ENCODE peak calls at places on chromosomes 7 and 10, in ten cellular contexts. J is 8988T, D is lower leg skin, U is NCI-H69, S is iris pigment epithelial cell, O is glutamatergic neuron, W is IMR-90, R is SHP77, E is mesothelial cell of epicardium, I is anterior cingulate cortex. C is an unnamed sample.
A peak's percentile ranks its signal among the peaks of the same experiment; 100 is the strongest.

GRCh38 chr10:85319150-85319549 is 990.8 kb downstream of the CCSER2 start:
- DNase-seq in J (no peak), D (no peak), U (peak; percentile 88), S (no peak), O (no peak), W (no peak), R (no peak), E (no peak), I (no peak), C (no peak)

GRCh38 chr10:44981172-44982113 is 2.8 kb upstream of the DEPP1 start:
- DNase-seq in J (peak; percentile 63), D (no peak), U (no peak), S (peak; percentile 93), O (no peak), W (peak; percentile 92), R (no peak), E (no peak), I (no peak), C (peak; percentile 36)

GRCh38 chr10:122567056-122567660 is 6.6 kb downstream of the DMBT1 start:
- DNase-seq in J (peak; percentile 32), D (no peak), U (peak; percentile 19), S (no peak), O (peak; percentile 35), W (no peak), R (no peak), E (no peak), I (no peak), C (no peak)

GRCh38 chr7:23267357-23267756 is 20.8 kb downstream of the GPNMB start:
- DNase-seq in J (no peak), D (no peak), U (no peak), S (no peak), O (no peak), W (no peak), R (no peak), E (no peak), I (no peak), C (no peak)

GRCh38 chr10:20598590-20598989 is 298.5 kb downstream of the NEBL start:
- DNase-seq in J (peak; percentile 35), D (peak; percentile 71), U (peak; percentile 43), S (peak; percentile 89), O (peak; percentile 41), W (peak; percentile 51), R (peak; percentile 69), E (no peak), I (no peak), C (peak; percentile 70)

GRCh38 chr7:154584352-154585252 is 418.3 kb downstream of the PAXIP1 start:
- DNase-seq in J (no peak), D (no peak), U (no peak), S (peak; percentile 2), O (no peak), W (no peak), R (no peak), E (no peak), I (no peak), C (no peak)

GRCh38 chr7:73308665-73309214 is at the start of gene NSUN5:
- DNase-seq in J (peak; percentile 77), D (peak; percentile 85), U (peak; percentile 94), S (peak; percentile 65), O (peak; percentile 91), W (peak; percentile 48), R (peak; percentile 85), E (peak; percentile 36), I (peak; percentile 62), C (peak; percentile 72)

GRCh38 chr10:3427846-3428442 is 255.4 kb upstream of the PITRM1 start:
- DNase-seq in J (no peak), D (no peak), U (no peak), S (no peak), O (no peak), W (no peak), R (no peak), E (no peak), I (no peak), C (no peak)

GRCh38 chr7:137667633-137668387 is 179.0 kb downstream of the DGKI start:
- DNase-seq in J (no peak), D (no peak), U (peak; percentile 63), S (peak; percentile 95), O (no peak), W (peak; percentile 88), R (no peak), E (no peak), I (no peak), C (no peak)

GRCh38 chr10:30435068-30435422 is 1.1 kb downstream of the MAP3K8 start:
- DNase-seq in J (no peak), D (peak; percentile 50), U (no peak), S (peak; percentile 59), O (no peak), W (peak; percentile 52), R (no peak), E (no peak), I (no peak), C (no peak)

GRCh38 chr7:35003679-35004278 is 33.5 kb downstream of the DPY19L1 start:
- DNase-seq in J (no peak), D (no peak), U (peak; percentile 85), S (peak; percentile 87), O (peak; percentile 26), W (peak; percentile 90), R (peak; percentile 76), E (no peak), I (peak; percentile 8), C (no peak)

GRCh38 chr7:45435846-45436245 is 138.3 kb upstream of the ADCY1 start:
- DNase-seq in J (no peak), D (no peak), U (no peak), S (peak; percentile 83), O (no peak), W (peak; percentile 47), R (no peak), E (no peak), I (no peak), C (no peak)

GRCh38 chr7:101537205-101537604 is 91.9 kb downstream of the MYL10 start:
- DNase-seq in J (no peak), D (no peak), U (no peak), S (no peak), O (no peak), W (peak; percentile 31), R (no peak), E (no peak), I (no peak), C (no peak)

GRCh38 chr10:4945706-4946348 is 17.4 kb upstream of the AKR1C1 start:
- DNase-seq in J (no peak), D (no peak), U (no peak), S (no peak), O (no peak), W (peak; percentile 3), R (no peak), E (no peak), I (no peak), C (no peak)

GRCh38 chr7:6413637-6414036 is 34.1 kb downstream of the DAGLB start:
- DNase-seq in J (no peak), D (no peak), U (no peak), S (no peak), O (no peak), W (no peak), R (no peak), E (no peak), I (no peak), C (no peak)

GRCh38 chr7:20642171-20642570 is 26.7 kb downstream of the ABCB5 start:
- DNase-seq in J (no peak), D (no peak), U (no peak), S (peak; percentile 4), O (no peak), W (no peak), R (no peak), E (no peak), I (no peak), C (no peak)

GRCh38 chr7:119281181-119281846 is 991.7 kb upstream of the KCND2 start:
- DNase-seq in J (no peak), D (no peak), U (no peak), S (no peak), O (no peak), W (no peak), R (no peak), E (no peak), I (no peak), C (no peak)

GRCh38 chr10:14195455-14195854 is 135.3 kb downstream of the FRMD4A start:
- DNase-seq in J (no peak), D (no peak), U (peak; percentile 36), S (no peak), O (no peak), W (no peak), R (no peak), E (no peak), I (no peak), C (no peak)

GRCh38 chr10:122441961-122442360 is 12.5 kb upstream of the ARMS2 start:
- DNase-seq in J (no peak), D (no peak), U (peak; percentile 1), S (peak; percentile 67), O (no peak), W (peak; percentile 77), R (no peak), E (no peak), I (no peak), C (no peak)

GRCh38 chr10:123507298-123507697 is 158.9 kb upstream of the GPR26 start:
- DNase-seq in J (no peak), D (no peak), U (no peak), S (no peak), O (no peak), W (no peak), R (no peak), E (no peak), I (no peak), C (no peak)

GRCh38 chr7:1514993-1515392 is 10.8 kb upstream of the INTS1 start:
- DNase-seq in J (no peak), D (no peak), U (no peak), S (no peak), O (no peak), W (no peak), R (no peak), E (no peak), I (no peak), C (no peak)

GRCh38 chr10:133150226-133150625 is 9.8 kb upstream of the KNDC1 start:
- DNase-seq in J (no peak), D (no peak), U (no peak), S (no peak), O (no peak), W (no peak), R (no peak), E (no peak), I (no peak), C (no peak)

GRCh38 chr10:69407621-69408301 is 9.0 kb downstream of the TACR2 start:
- DNase-seq in J (peak; percentile 67), D (no peak), U (peak; percentile 48), S (no peak), O (no peak), W (no peak), R (no peak), E (no peak), I (no peak), C (no peak)